ENCODE peak calls at places on chromosomes 1 and 21, in nine cellular contexts. G is OCI-LY7, T is endodermal cell, J is esophagus squamous epithelium, N is tibial artery, P is A673, V is fibroblast of lung, U is keratinocyte, Q is mammary epithelial cell. B is an unnamed sample.

GRCh38 chr1:32742132-32742947 is 39.8 kb upstream of the SYNC start:
- DNase-seq in V (no peak), U (no peak), P (no peak), N (no peak), G (no peak), T (peak; percentile 84), J (no peak), Q (peak; percentile 58), B (no peak)

GRCh38 chr1:225691861-225692516 is 39.1 kb upstream of the ENAH start:
- DNase-seq in P (no peak), Q (peak; percentile 32), N (peak; percentile 24), J (no peak), U (no peak), V (peak; percentile 99), T (no peak), G (no peak), B (peak; percentile 50)

GRCh38 chr1:44651069-44651468 is 23.2 kb downstream of the TMEM53 start:
- DNase-seq in P (no peak), Q (no peak), V (no peak), N (no peak), T (no peak), J (no peak), U (no peak), G (no peak), B (no peak)

GRCh38 chr1:99627615-99628014 is 18.3 kb upstream of the PALMD start:
- DNase-seq in G (no peak), T (no peak), P (no peak), U (no peak), J (no peak), Q (no peak), V (no peak), N (no peak), B (no peak)

GRCh38 chr21:38171723-38172344 is 85.0 kb upstream of the KCNJ15 start:
- DNase-seq in P (no peak), J (no peak), U (no peak), V (peak; percentile 75), G (no peak), N (no peak), T (peak; percentile 91), Q (no peak), B (no peak)

GRCh38 chr1:118184737-118185082 is 318 bp downstream of the SPAG17 start:
- DNase-seq in V (peak; percentile 6), G (no peak), U (no peak), J (no peak), P (no peak), N (no peak), Q (no peak), T (no peak), B (no peak)

GRCh38 chr21:31726407-31726806 is 5.5 kb downstream of the SCAF4 start:
- DNase-seq in Q (no peak), U (no peak), J (no peak), T (no peak), P (no peak), V (no peak), G (no peak), N (no peak), B (no peak)

GRCh38 chr1:26019641-26020315 is 1.8 kb upstream of the EXTL1 start:
- DNase-seq in J (no peak), T (no peak), P (no peak), N (no peak), V (peak; percentile 82), U (no peak), Q (peak; percentile 72), G (no peak), B (no peak)

GRCh38 chr1:98460136-98460535 is 201.4 kb upstream of the SNX7 start:
- DNase-seq in P (no peak), T (no peak), U (no peak), N (no peak), Q (no peak), V (no peak), J (no peak), G (no peak), B (no peak)

DNA sequence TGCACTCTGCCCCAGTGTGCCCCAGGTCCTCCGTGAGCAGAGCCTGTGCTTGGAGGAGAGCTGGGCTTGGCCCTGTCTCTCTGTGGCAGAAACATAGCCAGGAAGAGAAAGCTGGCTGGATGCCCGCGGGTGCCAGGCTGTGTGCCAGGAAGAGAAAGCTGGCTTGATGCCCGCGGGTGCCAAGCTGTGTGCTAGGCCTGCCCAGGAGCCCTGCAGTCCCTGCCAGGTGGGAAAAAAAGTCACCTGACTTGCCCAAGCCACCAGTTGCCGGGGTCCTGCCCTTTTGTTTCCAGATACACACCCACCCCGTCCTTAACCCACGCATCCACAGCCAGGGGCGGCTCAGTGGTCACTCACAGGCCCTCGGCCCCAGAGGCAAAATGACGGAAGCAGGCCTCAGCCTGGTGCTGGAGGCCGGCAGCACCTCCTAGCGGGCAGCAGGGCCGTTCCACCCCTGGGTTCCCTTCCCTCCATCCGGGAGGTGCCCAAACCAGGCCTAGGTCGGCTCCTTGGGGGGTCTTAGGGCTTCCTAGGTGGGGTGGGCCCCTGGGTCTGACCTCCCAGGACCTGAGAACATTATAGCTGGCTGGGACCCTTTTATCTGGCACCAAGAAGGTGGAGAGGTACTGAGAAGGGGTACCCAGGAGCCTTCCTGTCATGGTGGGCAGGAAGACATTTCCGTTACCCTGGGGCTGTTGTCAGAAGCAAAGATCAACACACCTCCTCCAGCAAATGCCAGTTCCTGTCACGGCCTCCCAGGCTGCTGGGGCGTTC is 9.1 kb downstream of the ITGB2 start:
- DNase-seq in V (no peak), J (no peak), N (peak; percentile 94), U (no peak), P (peak; percentile 49), G (peak; percentile 48), Q (peak; percentile 69), T (peak; percentile 61), B (peak; percentile 82)
- H3K27ac ChIP-seq in V (no peak overlapping the region), J (peak overlapping the region; percentile 72), N (peak overlapping the region; percentile 16), U (no peak overlapping the region), P (peak overlapping the region; percentile 68), G (peak overlapping the region; percentile 23), Q (peak overlapping the region; percentile 2), T (no peak overlapping the region), B (no peak overlapping the region)

GRCh38 chr1:179882253-179883039 is at the start of gene TOR1AIP1:
- DNase-seq in G (peak; percentile 99), Q (peak; percentile 97), N (peak; percentile 99), J (peak; percentile 86), T (peak; percentile 99), V (peak; percentile 97), P (peak; percentile 99), U (peak; percentile 71), B (peak; percentile 85)

GRCh38 chr1:179883040-179883501 is 986 bp downstream of the TOR1AIP1 start:
- DNase-seq in U (no peak), G (peak; percentile 75), J (no peak), V (no peak), N (no peak), Q (no peak), P (no peak), T (no peak), B (no peak)

GRCh38 chr1:179883739-179884138 is 1.7 kb downstream of the TOR1AIP1 start:
- DNase-seq in T (peak; percentile 73), Q (peak; percentile 97), G (peak; percentile 60), V (peak; percentile 66), J (no peak), N (no peak), P (no peak), U (peak; percentile 95), B (no peak)

GRCh38 chr1:179889619-179890018 is 7.5 kb downstream of the TOR1AIP1 start:
- DNase-seq in N (no peak), U (no peak), V (no peak), Q (no peak), G (no peak), P (no peak), T (no peak), J (no peak), B (no peak)

GRCh38 chr1:179888071-179888470 is 6.0 kb downstream of the TOR1AIP1 start:
- DNase-seq in Q (no peak), T (no peak), G (no peak), U (no peak), V (no peak), N (no peak), P (no peak), J (no peak), B (no peak)
- H3K4me3 ChIP-seq in Q (no peak overlapping the region), T (no peak overlapping the region), G (no peak overlapping the region), U (no peak overlapping the region), V (no peak overlapping the region), N (peak overlapping the region; percentile 2), P (no peak overlapping the region), J (no peak overlapping the region), B (peak overlapping the region; percentile 20)

DNA sequence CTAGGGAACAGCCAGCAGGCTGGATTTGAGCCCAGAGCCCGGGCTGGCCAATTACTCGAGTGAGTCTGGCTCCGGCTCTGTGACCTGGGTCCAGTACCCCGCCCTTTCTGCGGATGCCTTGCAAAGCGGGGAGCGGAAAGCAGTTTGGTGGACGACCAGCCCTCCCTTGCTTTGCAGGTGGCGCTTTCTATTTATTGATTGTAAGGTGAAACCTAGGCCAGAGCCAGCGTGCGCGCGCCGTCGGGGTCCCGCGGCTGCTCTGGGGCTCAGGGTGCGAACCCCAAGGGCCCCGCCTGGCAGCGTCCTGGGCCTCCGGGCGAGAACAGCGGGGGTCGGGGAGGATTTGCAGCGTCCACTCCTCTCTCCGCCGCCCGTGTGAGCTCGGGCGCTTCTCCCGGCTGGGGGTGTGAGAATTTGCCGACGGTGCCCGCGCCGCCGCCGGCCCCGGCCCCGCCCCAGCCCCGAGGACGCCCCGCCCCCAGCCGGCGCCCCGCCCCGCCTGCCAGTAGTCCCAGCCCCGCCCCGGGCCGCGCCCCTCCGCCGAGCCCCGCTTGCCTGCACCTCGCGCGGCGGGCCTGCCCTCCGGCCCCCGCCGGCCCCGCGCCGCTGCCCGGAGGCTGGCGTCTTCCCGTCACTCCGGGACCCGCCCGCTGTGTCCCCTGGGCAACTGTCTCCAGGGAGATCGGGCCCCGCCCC is 37.6 kb downstream of the PIK3CD start:
- DNase-seq in V (peak; percentile 55), P (peak; percentile 73), G (peak; percentile 85), Q (peak; percentile 66), J (no peak), T (peak; percentile 97), N (peak; percentile 87), U (no peak), B (peak; percentile 89)
- TF ChIP-seq CTCF in V (no peak), P (no peak), G (no peak), Q (no peak), J (no peak), T (no peak), N (no peak), U (no peak), B (no peak)

DNA sequence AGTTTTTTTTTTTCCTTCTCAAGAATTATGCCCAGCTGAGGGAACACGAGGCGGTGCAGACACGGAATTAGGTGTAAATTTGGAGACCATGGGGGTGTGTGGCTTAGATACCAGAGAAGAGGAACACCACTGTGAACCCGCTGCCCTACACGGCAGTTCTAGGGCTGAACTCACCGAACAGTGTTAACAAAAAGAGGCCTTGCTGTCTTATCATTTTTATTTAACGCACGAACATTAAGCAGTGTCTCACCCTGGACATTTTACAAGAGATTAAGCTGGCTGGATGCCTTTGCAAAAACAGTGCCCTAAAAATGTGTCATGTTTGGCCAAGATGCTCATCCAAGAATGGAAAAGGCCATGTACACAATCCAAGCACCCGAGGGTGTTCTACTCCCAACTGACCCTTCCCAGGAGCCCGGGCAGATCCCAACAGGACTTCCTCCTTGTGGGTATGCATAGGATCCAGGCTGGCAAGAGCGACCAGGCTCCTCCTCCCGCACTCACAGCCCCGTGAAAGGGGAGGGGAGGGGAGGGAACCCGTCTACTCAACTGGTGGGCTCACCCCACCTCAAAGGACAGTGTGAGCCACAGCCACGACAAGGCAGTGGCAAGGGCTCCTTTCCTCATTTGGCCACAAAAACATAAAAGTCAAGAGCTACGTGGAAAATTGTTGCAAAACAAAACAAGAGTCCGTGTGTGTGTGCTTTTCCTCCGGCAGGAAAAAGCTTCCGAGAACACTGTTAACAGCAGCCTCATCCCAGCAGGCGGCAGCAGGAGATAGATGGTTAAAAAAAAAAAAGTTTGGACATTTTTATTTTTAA is 20.3 kb downstream of the C2CD2 start:
- DNase-seq in P (no peak), J (no peak), Q (peak; percentile 54), G (no peak), V (no peak), U (no peak), N (no peak), T (no peak), B (no peak)
- H3K27ac ChIP-seq in P (no peak overlapping the region), J (peak overlapping the region; percentile 86), Q (peak overlapping the region; percentile 89), G (no peak overlapping the region), V (peak overlapping the region; percentile 78), U (peak overlapping the region; percentile 80), N (peak overlapping the region; percentile 80), T (no peak overlapping the region), B (peak overlapping the region; percentile 80)

B was measured in ascending aorta.